ENCODE peak calls at places on chromosomes 7 and 10, in six cellular contexts. Z is astrocyte of the spinal cord, T is mucosa of descending colon, R is thoracic aorta, S is NB4, D is cardiac muscle cell. O is an unnamed sample.

GRCh38 chr10:125158528-125159485 is 1.6 kb downstream of the CTBP2 start:
- DNase-seq in S (peak), T (peak), D (peak), R (no peak), Z (peak), O (peak)

GRCh38 chr7:30312186-30312585 is 27.8 kb downstream of the ZNRF2 start:
- DNase-seq in Z (no peak), T (no peak), R (no peak), D (no peak), S (no peak), O (no peak)

GRCh38 chr10:104257235-104257634 is 2.5 kb downstream of the GSTO1 start:
- DNase-seq in Z (no peak), S (no peak), T (no peak), R (no peak), D (no peak), O (no peak)

GRCh38 chr7:128737867-128738390 is 1.2 kb upstream of the CALU start:
- DNase-seq in D (no peak), R (no peak), Z (peak), S (no peak), T (no peak), O (peak)

GRCh38 chr7:122528879-122529481 is 169.9 kb downstream of the RNF133 start:
- DNase-seq in D (peak), S (peak), Z (peak), R (no peak), T (no peak), O (peak)

GRCh38 chr7:4650471-4651047 is 31.5 kb upstream of the FOXK1 start:
- DNase-seq in R (no peak), D (no peak), T (no peak), Z (peak), S (no peak), O (peak)

GRCh38 chr7:115679976-115680375 is 350.6 kb downstream of the TFEC start:
- DNase-seq in T (no peak), Z (peak), R (no peak), D (peak), S (peak), O (peak)

GRCh38 chr7:93817561-93817960 is 73.0 kb downstream of the TFPI2 start:
- DNase-seq in D (no peak), S (no peak), T (no peak), Z (peak), R (no peak), O (no peak)

GRCh38 chr10:75400163-75400768 is 1.3 kb downstream of the ZNF503 start:
- DNase-seq in R (no peak), T (no peak), Z (no peak), S (no peak), D (peak), O (no peak)

GRCh38 chr10:78038791-78039547 is 5.3 kb downstream of the RPS24 start:
- DNase-seq in T (no peak), S (no peak), R (no peak), Z (no peak), D (no peak), O (no peak)

GRCh38 chr10:75191821-75192568 is 18.6 kb upstream of the VDAC2 start:
- DNase-seq in D (no peak), S (peak), T (peak), Z (peak), R (peak), O (peak)

GRCh38 chr10:4506087-4506486 is 319.9 kb upstream of the AKR1E2 start:
- DNase-seq in T (no peak), S (no peak), Z (no peak), R (no peak), D (no peak), O (no peak)

GRCh38 chr7:75982306-75983064 is 11.9 kb downstream of the TMEM120A start:
- DNase-seq in Z (no peak), D (no peak), S (no peak), T (no peak), R (no peak), O (no peak)

DNA sequence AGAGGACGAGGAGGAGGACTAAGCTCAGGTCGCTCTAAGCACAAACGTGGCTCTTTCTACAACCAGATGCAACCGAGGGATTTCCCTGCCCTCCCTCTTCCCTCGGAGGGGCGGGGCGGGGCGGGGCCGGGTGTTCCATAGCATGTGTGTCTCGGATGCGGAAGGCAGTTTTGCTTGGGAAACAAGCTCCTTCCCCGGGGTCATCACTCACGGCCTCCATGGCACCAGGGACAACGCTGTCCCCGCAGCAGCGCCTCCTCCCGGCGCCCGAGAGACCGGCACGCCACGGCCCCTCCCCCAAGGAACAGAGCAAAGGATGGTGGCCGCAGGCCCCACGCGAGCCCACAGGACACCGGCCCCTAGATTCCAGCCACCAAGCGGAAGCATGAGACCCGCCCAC is 110.5 kb downstream of the PAXIP1 start:
- DNase-seq in S (no peak), Z (no peak), D (peak), R (no peak), T (peak), O (no peak)
- TF ChIP-seq CTCF in S (no peak), Z (no peak), D (no peak), R (no peak), T (no peak), O (no peak)

DNA sequence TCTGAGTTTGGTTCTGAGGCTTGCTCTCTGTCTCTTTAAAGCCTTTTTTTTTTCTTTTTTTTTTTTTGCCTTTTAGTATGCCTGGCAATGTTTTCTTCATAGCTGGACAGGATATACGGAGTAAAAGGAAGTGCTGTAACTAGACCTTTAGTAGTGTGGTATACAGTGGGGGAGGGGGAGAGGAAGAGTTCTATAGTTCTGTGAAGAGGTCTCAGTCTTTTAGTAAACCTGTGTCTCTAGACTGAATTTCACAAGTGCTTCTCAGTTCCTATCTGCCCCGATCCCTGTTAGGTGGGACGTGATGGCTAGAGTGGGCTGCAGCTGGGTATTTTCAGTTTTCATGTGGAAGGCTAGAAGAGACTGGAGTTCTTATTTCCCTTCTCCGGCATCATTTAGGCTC is 3.1 kb upstream of the ABCC2 start:
- DNase-seq in Z (peak), D (peak), S (peak), R (no peak), T (no peak), O (peak)
- H3K4me3 ChIP-seq in Z (peak), D (no peak), S (no peak), R (no peak), T (no peak), O (peak)

DNA sequence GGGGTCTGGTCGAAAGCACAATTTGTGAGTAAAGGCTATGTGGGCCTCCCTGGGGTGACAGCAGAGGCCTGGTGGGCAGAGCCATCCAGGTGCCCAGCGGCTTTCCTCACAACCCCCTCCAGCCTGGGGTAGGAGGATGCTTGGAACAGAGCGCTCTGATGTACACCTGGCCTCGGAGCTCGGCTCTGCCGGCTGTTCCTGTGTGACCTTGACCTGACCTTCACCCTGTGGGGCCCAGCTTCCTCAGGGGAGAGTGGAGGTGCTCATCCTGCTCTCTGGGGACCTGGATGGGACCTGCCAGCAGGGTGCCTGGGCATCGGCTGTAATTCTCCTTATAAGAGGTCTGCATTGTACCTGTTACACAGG is 28.9 kb downstream of the RET start:
- DNase-seq in S (no peak), Z (no peak), D (no peak), R (no peak), T (no peak), O (no peak)
- TF ChIP-seq CTCF in S (no peak), Z (no peak), D (no peak), R (no peak), T (no peak), O (no peak)

GRCh38 chr10:13972609-13973008 is 358.1 kb downstream of the FRMD4A start:
- DNase-seq in R (no peak), T (no peak), S (no peak), Z (no peak), D (no peak), O (no peak)

GRCh38 chr10:13970967-13971353 is 359.8 kb downstream of the FRMD4A start:
- DNase-seq in R (no peak), D (no peak), Z (no peak), T (no peak), S (no peak), O (no peak)

GRCh38 chr10:13970231-13970966 is 360.3 kb downstream of the FRMD4A start:
- DNase-seq in Z (no peak), T (no peak), S (no peak), D (no peak), R (no peak), O (no peak)

GRCh38 chr10:13973742-13974141 is 357.0 kb downstream of the FRMD4A start:
- DNase-seq in S (no peak), T (no peak), D (no peak), R (no peak), Z (no peak), O (peak)

GRCh38 chr10:13971586-13972475 is 358.9 kb downstream of the FRMD4A start:
- DNase-seq in S (no peak), T (no peak), Z (peak), D (peak), R (no peak), O (peak)
- H3K4me3 ChIP-seq in S (no peak), T (no peak), Z (no peak), D (no peak), R (peak), O (no peak)

DNA sequence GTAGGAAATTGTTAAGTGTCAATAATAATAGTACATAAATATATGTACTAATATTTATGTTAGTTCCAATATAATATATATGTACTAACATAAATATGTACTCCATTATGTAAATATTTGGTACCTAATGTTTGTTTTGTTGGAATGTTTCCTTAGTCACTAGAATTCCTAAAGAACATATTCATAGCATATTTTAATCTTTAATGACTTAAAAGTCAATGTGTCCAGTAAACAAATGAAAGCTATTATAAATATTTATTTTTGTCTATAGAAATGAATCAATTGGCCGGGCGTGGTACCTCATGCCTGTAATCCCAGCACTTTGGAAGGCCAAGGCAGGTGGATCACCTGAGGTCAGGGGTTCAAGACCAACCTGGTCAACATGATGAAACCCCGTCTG is 153.6 kb downstream of the GPR158 start:
- DNase-seq in R (no peak), S (no peak), T (no peak), Z (no peak), D (no peak), O (no peak)
- TF ChIP-seq CTCF in R (no peak), S (no peak), T (no peak), Z (no peak), D (no peak), O (no peak)

GRCh38 chr7:10798044-10798443 is 175.6 kb upstream of the PHF14 start:
- DNase-seq in D (no peak), Z (no peak), T (no peak), S (no peak), R (no peak), O (no peak)

GRCh38 chr7:10799475-10799874 is 174.2 kb upstream of the PHF14 start:
- DNase-seq in T (no peak), R (no peak), Z (no peak), D (no peak), S (no peak), O (no peak)

GRCh38 chr7:10793995-10794780 is 179.5 kb upstream of the PHF14 start:
- DNase-seq in R (no peak), S (no peak), Z (peak), D (no peak), T (no peak), O (no peak)

GRCh38 chr7:10802011-10802410 is 171.7 kb upstream of the PHF14 start:
- DNase-seq in S (no peak), R (no peak), Z (no peak), D (no peak), T (no peak), O (no peak)

DNA sequence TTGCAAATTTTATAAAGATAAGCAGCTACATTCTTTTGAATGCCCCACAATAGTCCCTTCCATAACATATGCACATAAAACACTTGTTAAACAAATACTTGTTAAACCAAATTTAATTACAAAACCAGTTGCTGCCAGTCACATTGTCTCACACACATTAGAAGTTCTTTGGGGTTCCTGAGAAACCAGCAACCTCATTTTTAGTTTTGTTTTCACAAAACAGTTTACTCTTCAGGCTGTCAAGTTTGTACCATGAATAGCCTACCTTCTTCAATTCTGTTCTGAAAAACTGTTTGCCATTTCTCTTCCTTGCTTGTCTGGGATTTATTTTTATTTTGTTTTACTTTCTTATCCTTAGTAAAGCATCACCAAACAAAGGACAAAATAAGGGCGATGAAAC is 176.5 kb upstream of the PHF14 start:
- DNase-seq in T (no peak), S (no peak), D (no peak), R (no peak), Z (no peak), O (no peak)
- H3K4me3 ChIP-seq in T (no peak), S (no peak), D (no peak), R (no peak), Z (no peak), O (no peak)

GRCh38 chr10:100168313-100168643 is 17.6 kb downstream of the ERLIN1 start:
- DNase-seq in Z (no peak), T (no peak), R (no peak), D (no peak), S (no peak), O (no peak)
- TF ChIP-seq CTCF in Z (no peak), T (no peak), R (no peak), D (no peak), S (no peak), O (no peak)